ENCODE peak calls at places on chromosome 1, in ten cellular contexts. S is Right ventricle myocardium inferior; H is stimulated activated CD8-positive, alpha-beta memory T cell treated with anti-CD3 and anti-CD28 coated beads, Interleukin-7, amount 100 ng/mL, for 1 hour; U is stimulated activated CD4-positive, alpha-beta T cell treated with anti-CD3 and anti-CD28 coated beads, Interleukin-12 subunit alpha, Interleukin-12 subunit beta, amount 100 ng/mL, for 48 hours; W is left ventricle myocardium inferior; Z is fibroblast of the conjunctiva; O is ureter; B is HS-5; P is nucleus accumbens; D is PC-3. N is an unnamed sample.

GRCh38 chr1:169610110-169610509 is 19.8 kb downstream of the SELP start:
- DNase-seq in Z (no peak), U (no peak), S (no peak), B (no peak), O (no peak), H (no peak), D (peak; percentile 42), W (no peak), P (no peak), N (no peak)

GRCh38 chr1:99763956-99764355 is 2.5 kb downstream of the FRRS1 start:
- DNase-seq in B (no peak), U (no peak), S (no peak), Z (no peak), D (no peak), P (no peak), O (no peak), W (no peak), H (no peak), N (no peak)

GRCh38 chr1:38000529-38001453 is 4.5 kb downstream of the FHL3 start:
- DNase-seq in B (no peak), U (no peak), O (no peak), P (no peak), D (peak; percentile 32), H (no peak), W (peak; percentile 49), Z (no peak), S (no peak), N (peak; percentile 78)

GRCh38 chr1:234865171-234866006 is 255.4 kb upstream of the IRF2BP2 start:
- DNase-seq in H (no peak), S (no peak), W (no peak), Z (no peak), P (no peak), O (no peak), U (no peak), D (no peak), B (no peak), N (no peak)

GRCh38 chr1:201944639-201945038 is 1.7 kb downstream of the LMOD1 start:
- DNase-seq in P (no peak), O (no peak), S (no peak), U (no peak), W (no peak), B (no peak), D (no peak), Z (no peak), H (no peak), N (no peak)

GRCh38 chr1:219882116-219882515 is 46.2 kb downstream of the SLC30A10 start:
- DNase-seq in B (no peak), U (no peak), H (no peak), D (no peak), S (no peak), O (no peak), P (no peak), Z (no peak), W (no peak), N (no peak)

GRCh38 chr1:47559944-47560695 is 122.3 kb downstream of the FOXD2 start:
- DNase-seq in U (no peak), W (no peak), B (no peak), H (no peak), O (no peak), Z (no peak), P (no peak), D (no peak), S (no peak), N (no peak)

GRCh38 chr1:203085528-203086406 is at the start of gene MYOG:
- DNase-seq in P (no peak), W (no peak), O (no peak), H (no peak), U (no peak), Z (no peak), S (no peak), D (no peak), B (no peak), N (no peak)

GRCh38 chr1:20486457-20487235 is 636 bp upstream of the CAMK2N1 start:
- DNase-seq in O (peak; percentile 77), Z (no peak), U (no peak), S (peak; percentile 85), D (peak; percentile 69), P (peak; percentile 82), B (no peak), H (no peak), W (peak; percentile 81), N (peak; percentile 95)

GRCh38 chr1:55076356-55076755 is 37.0 kb downstream of the PCSK9 start:
- DNase-seq in H (no peak), W (no peak), D (no peak), Z (no peak), S (no peak), B (no peak), O (no peak), P (no peak), U (no peak), N (no peak)

GRCh38 chr1:46446646-46447498 is 42.8 kb upstream of the DMBX1 start:
- DNase-seq in H (peak; percentile 67), Z (peak; percentile 35), P (peak; percentile 76), U (peak; percentile 83), O (peak; percentile 84), W (peak; percentile 76), B (peak; percentile 22), D (peak; percentile 84), S (peak; percentile 85), N (no peak)